ENCODE peak calls at places on chromosome 1, in ten cellular contexts. J, H, Q, P, T, L, G, F, M and N are unnamed samples.

GRCh38 chr1:29002792-29003191 is 88.4 kb downstream of the EPB41 start:
- DNase-seq in J (no peak), H (no peak), Q (no peak), P (no peak), T (no peak), L (no peak), G (no peak), F (no peak), M (no peak), N (no peak)

GRCh38 chr1:245957446-245957845 is 549.6 kb downstream of the SMYD3 start:
- DNase-seq in J (no peak), H (no peak), Q (no peak), P (peak; percentile 33), T (no peak), L (no peak), G (no peak), F (no peak), M (no peak), N (no peak)

GRCh38 chr1:245211761-245212160 is 57.0 kb downstream of the KIF26B start:
- DNase-seq in J (no peak), H (no peak), Q (no peak), P (no peak), T (no peak), L (no peak), G (no peak), F (no peak), M (no peak), N (no peak)

GRCh38 chr1:186046437-186047233 is 312.4 kb downstream of the HMCN1 start:
- DNase-seq in J (no peak), H (no peak), Q (no peak), P (no peak), T (no peak), L (no peak), G (no peak), F (no peak), M (no peak), N (no peak)

GRCh38 chr1:99277066-99277465 is 12.8 kb downstream of the PLPPR4 start:
- DNase-seq in J (no peak), H (no peak), Q (no peak), P (no peak), T (no peak), L (no peak), G (no peak), F (no peak), M (no peak), N (no peak)

GRCh38 chr1:145956776-145957442 is 908 bp downstream of the LIX1L start:
- DNase-seq in J (no peak), H (no peak), Q (no peak), P (peak; percentile 33), T (peak; percentile 18), L (no peak), G (no peak), F (no peak), M (no peak), N (no peak)

GRCh38 chr1:205124726-205125125 is 2.9 kb upstream of the RBBP5 start:
- DNase-seq in J (no peak), H (no peak), Q (no peak), P (no peak), T (no peak), L (no peak), G (no peak), F (no peak), M (no peak), N (no peak)

GRCh38 chr1:29122662-29122986 is 1.1 kb downstream of the TMEM200B start:
- DNase-seq in J (peak; percentile 61), H (no peak), Q (peak; percentile 71), P (peak; percentile 68), T (no peak), L (no peak), G (no peak), F (no peak), M (peak; percentile 88), N (no peak)

GRCh38 chr1:1873186-1873585 is 17.7 kb downstream of the GNB1 start:
- DNase-seq in J (no peak), H (no peak), Q (no peak), P (no peak), T (no peak), L (no peak), G (no peak), F (no peak), M (no peak), N (no peak)

GRCh38 chr1:99988210-99988765 is 18.5 kb downstream of the SLC35A3 start:
- DNase-seq in J (no peak), H (no peak), Q (no peak), P (no peak), T (no peak), L (no peak), G (no peak), F (no peak), M (no peak), N (no peak)

GRCh38 chr1:64186138-64186897 is 17.1 kb upstream of the UBE2U start:
- DNase-seq in J (no peak), H (no peak), Q (no peak), P (no peak), T (no peak), L (no peak), G (no peak), F (no peak), M (no peak), N (no peak)

GRCh38 chr1:27405074-27405473 is 12.7 kb downstream of the GPR3 start:
- DNase-seq in J (no peak), H (no peak), Q (no peak), P (peak; percentile 64), T (no peak), L (no peak), G (no peak), F (no peak), M (no peak), N (peak; percentile 42)

GRCh38 chr1:43382027-43382771 is 7.4 kb downstream of the MED8 start:
- DNase-seq in J (no peak), H (peak; percentile 76), Q (no peak), P (no peak), T (no peak), L (peak; percentile 16), G (no peak), F (no peak), M (no peak), N (no peak)

GRCh38 chr1:230247921-230248778 is 178.0 kb downstream of the PGBD5 start:
- DNase-seq in J (no peak), H (no peak), Q (no peak), P (no peak), T (no peak), L (no peak), G (no peak), F (no peak), M (no peak), N (no peak)

GRCh38 chr1:240237305-240237721 is 145.6 kb downstream of the FMN2 start:
- DNase-seq in J (no peak), H (no peak), Q (no peak), P (peak; percentile 32), T (no peak), L (no peak), G (no peak), F (no peak), M (no peak), N (peak; percentile 66)

GRCh38 chr1:116446686-116447085 is 73.6 kb downstream of the ATP1A1 start:
- DNase-seq in J (no peak), H (no peak), Q (no peak), P (no peak), T (no peak), L (no peak), G (no peak), F (no peak), M (no peak), N (no peak)

GRCh38 chr1:193609592-193609991 is 423.2 kb upstream of the B3GALT2 start:
- DNase-seq in J (no peak), H (no peak), Q (no peak), P (peak; percentile 9), T (no peak), L (no peak), G (no peak), F (no peak), M (no peak), N (no peak)

GRCh38 chr1:182625716-182626504 is 21.7 kb upstream of the RGS16 start:
- DNase-seq in J (no peak), H (no peak), Q (no peak), P (peak; percentile 45), T (no peak), L (no peak), G (no peak), F (no peak), M (no peak), N (no peak)

GRCh38 chr1:87641996-87642395 is 313.3 kb downstream of the LMO4 start:
- DNase-seq in J (no peak), H (no peak), Q (no peak), P (no peak), T (no peak), L (no peak), G (no peak), F (no peak), M (no peak), N (no peak)

GRCh38 chr1:235999259-235999925 is 65.5 kb downstream of the NID1 start:
- DNase-seq in J (no peak), H (no peak), Q (no peak), P (peak; percentile 97), T (peak; percentile 92), L (no peak), G (no peak), F (peak; percentile 60), M (no peak), N (peak; percentile 97)

GRCh38 chr1:18931731-18932130 is 24.7 kb downstream of the IFFO2 start:
- DNase-seq in J (no peak), H (no peak), Q (no peak), P (no peak), T (no peak), L (no peak), G (no peak), F (no peak), M (no peak), N (no peak)

GRCh38 chr1:199075792-199076191 is 437.0 kb downstream of the PTPRC start:
- DNase-seq in J (no peak), H (no peak), Q (no peak), P (no peak), T (no peak), L (no peak), G (no peak), F (no peak), M (no peak), N (no peak)

GRCh38 chr1:180228648-180229482 is 1.2 kb upstream of the LHX4 start:
- DNase-seq in J (no peak), H (no peak), Q (peak; percentile 68), P (no peak), T (no peak), L (no peak), G (no peak), F (no peak), M (no peak), N (no peak)